ENCODE peak calls at places on chromosomes 5 and 9, in eight cellular contexts. R is fibroblast of the conjunctiva; Z is endodermal cell; H is AG04450; Q is neural crest cell; V is ELF-1; P is activated CD8-positive, alpha-beta memory T cell treated with anti-CD3 and anti-CD28 coated beads, Interleukin-2, amount 10 ng/mL, durations not matched to agents 7 days and 5 days; L is stimulated activated CD8-positive, alpha-beta memory T cell treated with anti-CD3 and anti-CD28 coated beads, Interleukin-7, amount 100 ng/mL, for 24 hours. D is an unnamed sample.

GRCh38 chr9:86324901-86325300 is 29.3 kb downstream of the TUT7 start:
- DNase-seq in R (no peak), Z (no peak), H (no peak), Q (no peak), V (no peak), P (no peak), L (no peak), D (no peak)

GRCh38 chr9:93121316-93122241 is 12.5 kb downstream of the NINJ1 start:
- DNase-seq in R (no peak), Z (peak; percentile 44), H (no peak), Q (no peak), V (no peak), P (no peak), L (no peak), D (peak; percentile 21)

GRCh38 chr9:118023649-118024048 is 319.4 kb downstream of the TLR4 start:
- DNase-seq in R (no peak), Z (no peak), H (no peak), Q (no peak), V (no peak), P (no peak), L (no peak), D (no peak)

GRCh38 chr9:89608646-89609335 is 4.0 kb downstream of the GADD45G start:
- DNase-seq in R (no peak), Z (no peak), H (no peak), Q (no peak), V (no peak), P (no peak), L (no peak), D (no peak)

GRCh38 chr9:81499021-81499454 is 190.3 kb downstream of the TLE1 start:
- DNase-seq in R (peak; percentile 70), Z (no peak), H (peak; percentile 54), Q (no peak), V (no peak), P (no peak), L (no peak), D (no peak)

GRCh38 chr9:136806631-136807201 is 1.0 kb upstream of the RABL6 start:
- DNase-seq in R (no peak), Z (no peak), H (no peak), Q (no peak), V (no peak), P (no peak), L (no peak), D (peak; percentile 9)

GRCh38 chr9:126228779-126229444 is 97.7 kb upstream of the MVB12B start:
- DNase-seq in R (peak; percentile 49), Z (peak; percentile 93), H (peak; percentile 20), Q (peak; percentile 78), V (peak; percentile 81), P (peak; percentile 77), L (peak; percentile 38), D (peak; percentile 41)

GRCh38 chr9:127637322-127637847 is 25.3 kb downstream of the STXBP1 start:
- DNase-seq in R (peak; percentile 85), Z (no peak), H (peak; percentile 56), Q (no peak), V (no peak), P (no peak), L (no peak), D (no peak)

GRCh38 chr5:102296229-102296817 is at the start of gene SLCO4C1:
- DNase-seq in R (peak; percentile 12), Z (peak; percentile 99), H (no peak), Q (peak; percentile 83), V (peak; percentile 98), P (peak; percentile 77), L (peak; percentile 25), D (no peak)

GRCh38 chr5:20601678-20602100 is 613.7 kb upstream of the CDH18 start:
- DNase-seq in R (peak; percentile 1), Z (peak; percentile 89), H (no peak), Q (no peak), V (peak; percentile 92), P (no peak), L (no peak), D (no peak)

GRCh38 chr9:108180511-108180910 is 675.3 kb downstream of the ACTL7B start:
- DNase-seq in R (no peak), Z (no peak), H (no peak), Q (no peak), V (no peak), P (no peak), L (no peak), D (no peak)

GRCh38 chr5:28254846-28255245 is 1216.5 kb upstream of the CDH9 start:
- DNase-seq in R (no peak), Z (no peak), H (no peak), Q (no peak), V (no peak), P (no peak), L (no peak), D (no peak)

GRCh38 chr9:127930298-127931091 is at the start of gene PIP5KL1:
- DNase-seq in R (no peak), Z (peak; percentile 96), H (no peak), Q (peak; percentile 86), V (peak; percentile 89), P (peak; percentile 80), L (no peak), D (peak; percentile 70)

GRCh38 chr9:33131505-33132248 is 35.5 kb downstream of the B4GALT1 start:
- DNase-seq in R (no peak), Z (no peak), H (no peak), Q (no peak), V (no peak), P (no peak), L (no peak), D (no peak)

GRCh38 chr5:759111-759741 is 25.3 kb downstream of the ZDHHC11B start:
- DNase-seq in R (no peak), Z (peak; percentile 49), H (no peak), Q (no peak), V (peak; percentile 98), P (no peak), L (no peak), D (peak; percentile 69)

GRCh38 chr9:114616684-114617520 is 5.8 kb downstream of the TMEM268 start:
- DNase-seq in R (no peak), Z (no peak), H (no peak), Q (no peak), V (no peak), P (no peak), L (no peak), D (peak; percentile 53)